ENCODE peak calls at places on chromosome 20, in four cellular contexts. W is tibial nerve, B is uterus, T is K562. L is an unnamed sample.

GRCh38 chr20:19456600-19457390 is 244.4 kb downstream of the SLC24A3 start:
- DNase-seq in W (no peak), B (no peak), T (no peak), L (no peak)

GRCh38 chr20:61668771-61669503 is 396.7 kb downstream of the TAF4 start:
- DNase-seq in W (no peak), B (no peak), T (no peak), L (no peak)

GRCh38 chr20:3842332-3842930 is 4.2 kb upstream of the MAVS start:
- DNase-seq in W (no peak), B (no peak), T (peak), L (no peak)

GRCh38 chr20:32457476-32457986 is 99.4 kb downstream of the ASXL1 start:
- DNase-seq in W (no peak), B (peak), T (no peak), L (peak)

GRCh38 chr20:9068232-9068781 is 580 bp upstream of the PLCB4 start:
- DNase-seq in W (no peak), B (no peak), T (peak), L (no peak)

GRCh38 chr20:2088904-2089303 is 12.7 kb upstream of the STK35 start:
- DNase-seq in W (no peak), B (no peak), T (no peak), L (no peak)

GRCh38 chr20:8865636-8866035 is 203.3 kb upstream of the PLCB4 start:
- DNase-seq in W (no peak), B (no peak), T (no peak), L (no peak)

GRCh38 chr20:38804682-38805501 is 605 bp upstream of the PPP1R16B start:
- DNase-seq in W (no peak), B (no peak), T (peak), L (no peak)

GRCh38 chr20:10603971-10604864 is 69.6 kb downstream of the JAG1 start:
- DNase-seq in W (peak), B (peak), T (no peak), L (peak)

GRCh38 chr20:3209023-3209945 is at the start of gene ITPA:
- DNase-seq in W (peak), B (peak), T (peak), L (peak)

GRCh38 chr20:9021699-9022098 is 47.2 kb upstream of the PLCB4 start:
- DNase-seq in W (no peak), B (no peak), T (no peak), L (no peak)

GRCh38 chr20:40925829-40926228 is 102.8 kb upstream of the TOP1 start:
- DNase-seq in W (no peak), B (no peak), T (no peak), L (no peak)

GRCh38 chr20:21396921-21397340 is 395 bp downstream of the NKX2-4 start:
- DNase-seq in W (no peak), B (no peak), T (no peak), L (no peak)

GRCh38 chr20:43837856-43838702 is 76.6 kb upstream of the TOX2 start:
- DNase-seq in W (no peak), B (no peak), T (no peak), L (no peak)

GRCh38 chr20:36407196-36407733 is 101.1 kb downstream of the DLGAP4 start:
- DNase-seq in W (no peak), B (no peak), T (no peak), L (no peak)

GRCh38 chr20:23586735-23587525 is 18.6 kb upstream of the CST9L start:
- DNase-seq in W (no peak), B (no peak), T (no peak), L (no peak)
- H3K27ac ChIP-seq in W (no peak), B (no peak), T (no peak), L (no peak)

DNA sequence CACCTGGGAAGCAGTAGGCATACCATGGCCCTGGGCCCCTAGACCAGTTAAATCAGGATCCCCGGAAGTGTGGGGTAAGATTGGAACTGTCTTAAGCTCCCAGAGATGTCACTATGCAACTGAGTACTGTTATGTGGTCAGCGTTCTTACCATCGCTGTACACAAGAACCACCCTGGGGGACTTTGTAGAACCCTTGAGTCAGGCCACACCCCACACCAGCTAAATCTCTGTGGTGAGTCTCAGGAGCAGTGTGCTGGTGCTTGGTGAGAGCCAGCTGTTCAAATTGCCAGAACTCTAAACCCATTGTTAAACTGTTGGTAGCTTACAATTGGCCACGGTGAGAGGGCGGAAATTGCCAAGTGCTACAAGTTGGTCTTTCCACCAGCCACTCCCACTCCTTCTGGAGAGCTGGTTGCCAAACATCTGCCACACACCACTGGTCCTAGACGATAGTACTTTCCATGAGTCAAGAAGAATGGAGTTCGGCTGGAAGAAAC is 80.6 kb upstream of the SYNDIG1 start:
- DNase-seq in W (no peak), B (no peak), T (no peak), L (no peak)
- TF ChIP-seq POLR2A in W (no peak), B (no peak), T (no peak), L (no peak)

DNA sequence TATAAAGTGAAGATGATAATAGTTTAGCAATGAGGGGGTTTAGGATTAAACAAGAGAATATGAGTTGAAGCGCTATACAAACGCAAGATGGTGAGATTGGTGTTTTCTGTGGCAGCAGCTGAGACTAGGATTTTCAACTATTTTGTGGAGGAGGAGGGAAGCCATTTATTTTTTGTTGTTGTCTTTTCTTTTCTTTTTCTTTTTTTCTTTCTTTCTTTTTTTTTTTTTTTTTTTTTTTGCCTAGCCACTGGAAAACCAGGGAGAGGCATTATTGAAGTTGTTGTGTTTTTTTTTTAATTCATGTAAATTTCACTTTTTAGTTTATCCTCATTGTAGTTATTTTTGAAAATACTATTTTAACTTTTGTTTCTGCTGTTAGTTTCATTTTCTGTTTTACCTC is 15.9 kb downstream of the PARD6B start:
- DNase-seq in W (no peak), B (no peak), T (no peak), L (no peak)
- H3K27ac ChIP-seq in W (peak), B (peak), T (no peak), L (peak)

GRCh38 chr20:25058051-25058796 is at the start of gene ACSS1:
- DNase-seq in W (no peak), B (peak), T (no peak), L (peak)
- TF ChIP-seq POLR2A in W (peak), B (peak), T (no peak), L (no peak)